ENCODE peak calls at places on chromosomes 12 and 14, in five cellular contexts. F is SW480, I is T-helper 1 cell, E is BE2C, Z is stomach. W is an unnamed sample.

GRCh38 chr14:50082784-50083466 is 33.4 kb downstream of the VCPKMT start:
- DNase-seq in F (no peak), I (peak), E (no peak), Z (peak), W (peak)

GRCh38 chr14:79270361-79270760 is 940.9 kb downstream of the DIO2 start:
- DNase-seq in F (no peak), I (no peak), E (no peak), Z (no peak), W (no peak)

GRCh38 chr14:73662439-73663056 is 17.8 kb downstream of the DNAL1 start:
- DNase-seq in F (peak), I (no peak), E (peak), Z (no peak), W (no peak)

GRCh38 chr12:109459247-109459646 is 17.9 kb downstream of the KCTD10 start:
- DNase-seq in F (no peak), I (no peak), E (no peak), Z (no peak), W (no peak)

GRCh38 chr14:34301107-34301734 is 160.8 kb downstream of the SPTSSA start:
- DNase-seq in F (peak), I (peak), E (peak), Z (no peak), W (no peak)

GRCh38 chr12:87678453-87678852 is 350.7 kb downstream of the C12orf50 start:
- DNase-seq in F (no peak), I (no peak), E (no peak), Z (no peak), W (no peak)

GRCh38 chr12:80553316-80553715 is 109.3 kb downstream of the PTPRQ start:
- DNase-seq in F (peak), I (no peak), E (no peak), Z (no peak), W (no peak)

GRCh38 chr14:103097994-103098957 is 3.8 kb downstream of the EXOC3L4 start:
- DNase-seq in F (no peak), I (no peak), E (no peak), Z (no peak), W (no peak)

GRCh38 chr12:105910030-105910429 is 228.7 kb downstream of the NUAK1 start:
- DNase-seq in F (no peak), I (no peak), E (no peak), Z (no peak), W (no peak)

GRCh38 chr12:107775093-107775721 is 703 bp downstream of the ASCL4 start:
- DNase-seq in F (no peak), I (no peak), E (peak), Z (peak), W (peak)

GRCh38 chr12:113891167-113891692 is 74.9 kb downstream of the RBM19 start:
- DNase-seq in F (no peak), I (no peak), E (no peak), Z (no peak), W (no peak)

GRCh38 chr12:47095446-47096236 is 15.9 kb upstream of the AMIGO2 start:
- DNase-seq in F (peak), I (no peak), E (no peak), Z (no peak), W (no peak)

GRCh38 chr12:6110006-6110405 is 14.5 kb downstream of the VWF start:
- DNase-seq in F (no peak), I (no peak), E (no peak), Z (no peak), W (no peak)

GRCh38 chr12:55499231-55499630 is 7.1 kb downstream of the OR6C68 start:
- DNase-seq in F (no peak), I (no peak), E (no peak), Z (no peak), W (no peak)

GRCh38 chr14:35985504-35986218 is 159.5 kb downstream of the BRMS1L start:
- DNase-seq in F (peak), I (no peak), E (no peak), Z (no peak), W (no peak)